ENCODE peak calls at places on chromosome 6, in ten cellular contexts. U is NCI-H1105 treated with DMSO at 0.1 percent for 48 hours; X is cerebellar cortex; T is dorsolateral prefrontal cortex; E is NCI-H2171; S is mesothelial cell of epicardium; A is posterior vena cava; M is NCI-H1436; K is NAMALWA; Y is stimulated activated CD8-positive, alpha-beta memory T cell treated with anti-CD3 and anti-CD28 coated beads, Interleukin-15, amount 100 ng/mL, for 4 hours. D is an unnamed sample.

GRCh38 chr6:91812596-91813274 is 1225.9 kb upstream of the MAP3K7 start:
- DNase-seq in S (no peak), T (no peak), E (no peak), K (no peak), U (no peak), M (no peak), A (no peak), X (no peak), Y (no peak), D (no peak)

GRCh38 chr6:22765015-22765414 is 195.6 kb downstream of the HDGFL1 start:
- DNase-seq in U (no peak), T (no peak), K (no peak), Y (no peak), M (no peak), S (no peak), E (no peak), A (no peak), X (no peak), D (no peak)

GRCh38 chr6:31844507-31844906 is 17.0 kb downstream of the HSPA1B start:
- DNase-seq in M (no peak), S (no peak), T (no peak), A (no peak), K (no peak), E (no peak), X (no peak), U (no peak), Y (no peak), D (no peak)

GRCh38 chr6:15888798-15889772 is 226.3 kb upstream of the DTNBP1 start:
- DNase-seq in T (no peak), K (no peak), S (no peak), X (no peak), M (no peak), A (no peak), Y (no peak), U (no peak), E (no peak), D (no peak)

GRCh38 chr6:147867827-147868226 is 359.3 kb downstream of the SAMD5 start:
- DNase-seq in T (no peak), S (no peak), Y (no peak), A (no peak), E (no peak), U (no peak), X (no peak), M (no peak), K (no peak), D (no peak)

GRCh38 chr6:43985329-43985728 is 141.9 kb downstream of the MRPL14 start:
- DNase-seq in X (no peak), Y (no peak), K (no peak), U (no peak), A (peak), E (no peak), M (no peak), S (no peak), T (no peak), D (no peak)

GRCh38 chr6:6599468-6599873 is 11.0 kb downstream of the LY86 start:
- DNase-seq in K (no peak), M (no peak), S (no peak), E (no peak), X (peak), Y (no peak), T (peak), A (no peak), U (no peak), D (no peak)

GRCh38 chr6:54198134-54198533 is 86.9 kb downstream of the MLIP start:
- DNase-seq in X (no peak), M (no peak), A (no peak), T (no peak), U (no peak), K (no peak), Y (no peak), S (no peak), E (no peak), D (no peak)

GRCh38 chr6:118307581-118307980 is 240.5 kb upstream of the PLN start:
- DNase-seq in E (no peak), K (no peak), A (no peak), Y (no peak), T (no peak), X (no peak), M (no peak), U (peak), S (no peak), D (no peak)

GRCh38 chr6:16759646-16760535 is 1.4 kb downstream of the ATXN1 start:
- DNase-seq in Y (peak), X (peak), M (peak), U (peak), E (peak), T (peak), K (peak), A (peak), S (peak), D (peak)

GRCh38 chr6:11198663-11199603 is 33.5 kb downstream of the NEDD9 start:
- DNase-seq in K (peak), M (no peak), X (no peak), U (peak), E (no peak), T (no peak), S (no peak), A (no peak), Y (no peak), D (no peak)

D was measured in breast epithelium.